ENCODE peak calls at places on chromosomes 16 and 17, in five cellular contexts. Z is mesendoderm, V is ecto neural progenitor cell, S is anterior cingulate cortex, Q is neuronal stem cell. T is an unnamed sample.

GRCh38 chr16:12798846-12799245 is 4.8 kb downstream of the CPPED1 start:
- DNase-seq in Z (no peak), V (no peak), S (no peak), Q (no peak), T (no peak)

GRCh38 chr16:57284206-57284951 is at the start of gene PLLP:
- DNase-seq in Z (peak), V (peak), S (no peak), Q (no peak), T (peak)

GRCh38 chr17:56603486-56604238 is 10.2 kb downstream of the NOG start:
- DNase-seq in Z (no peak), V (no peak), S (no peak), Q (no peak), T (no peak)

GRCh38 chr16:10616744-10617640 is 36.6 kb upstream of the EMP2 start:
- DNase-seq in Z (peak), V (peak), S (peak), Q (no peak), T (no peak)

GRCh38 chr17:30433514-30433913 is 43.7 kb upstream of the GOSR1 start:
- DNase-seq in Z (no peak), V (no peak), S (no peak), Q (no peak), T (no peak)

GRCh38 chr16:50195756-50196155 is 42.6 kb downstream of the TENT4B start:
- DNase-seq in Z (no peak), V (no peak), S (no peak), Q (no peak), T (no peak)

GRCh38 chr17:4412933-4413831 is 20.6 kb upstream of the SPNS3 start:
- DNase-seq in Z (peak), V (peak), S (peak), Q (peak), T (peak)

GRCh38 chr16:69397821-69398521 is 12.2 kb upstream of the TERF2 start:
- DNase-seq in Z (peak), V (peak), S (no peak), Q (no peak), T (peak)

GRCh38 chr17:59381716-59382570 is 50.5 kb downstream of the YPEL2 start:
- DNase-seq in Z (no peak), V (no peak), S (peak), Q (no peak), T (no peak)